ENCODE peak calls at places on chromosome 1, in nine cellular contexts. U, T, R, D, Q, B, V, N and J are unnamed samples.

GRCh38 chr1:15429701-15430149 is 8.5 kb upstream of the CTRC start:
- DNase-seq in U (no peak), T (no peak), R (no peak), D (no peak), Q (no peak), B (peak), V (peak), N (no peak), J (no peak)

GRCh38 chr1:173152585-173152984 is 54.5 kb downstream of the TNFSF4 start:
- DNase-seq in U (no peak), T (no peak), R (no peak), D (no peak), Q (no peak), B (no peak), V (no peak), N (no peak), J (no peak)

GRCh38 chr1:18341291-18342058 is 139.3 kb upstream of the KLHDC7A start:
- DNase-seq in U (no peak), T (no peak), R (no peak), D (no peak), Q (no peak), B (no peak), V (no peak), N (no peak), J (no peak)

GRCh38 chr1:147177611-147178370 is 5.5 kb upstream of the PRKAB2 start:
- DNase-seq in U (no peak), T (no peak), R (no peak), D (no peak), Q (no peak), B (peak), V (peak), N (no peak), J (no peak)

GRCh38 chr1:102941364-102941947 is 166.9 kb downstream of the COL11A1 start:
- DNase-seq in U (no peak), T (no peak), R (no peak), D (no peak), Q (no peak), B (no peak), V (no peak), N (peak), J (peak)

GRCh38 chr1:9680828-9681227 is 29.3 kb downstream of the PIK3CD start:
- DNase-seq in U (no peak), T (no peak), R (no peak), D (no peak), Q (no peak), B (no peak), V (no peak), N (no peak), J (no peak)

GRCh38 chr1:194873328-194873923 is 1687.0 kb upstream of the B3GALT2 start:
- DNase-seq in U (no peak), T (no peak), R (no peak), D (no peak), Q (no peak), B (no peak), V (no peak), N (peak), J (no peak)

GRCh38 chr1:162353078-162353477 is 23.6 kb downstream of the SPATA46 start:
- DNase-seq in U (no peak), T (no peak), R (no peak), D (no peak), Q (no peak), B (no peak), V (no peak), N (no peak), J (no peak)

GRCh38 chr1:209076688-209077087 is 506.8 kb upstream of the CAMK1G start:
- DNase-seq in U (no peak), T (peak), R (peak), D (peak), Q (no peak), B (no peak), V (no peak), N (peak), J (peak)

GRCh38 chr1:98090351-98090750 is 169.5 kb upstream of the DPYD start:
- DNase-seq in U (no peak), T (no peak), R (no peak), D (no peak), Q (no peak), B (no peak), V (no peak), N (no peak), J (no peak)

GRCh38 chr1:217089239-217090014 is 366.2 kb upstream of the ESRRG start:
- DNase-seq in U (peak), T (peak), R (no peak), D (peak), Q (no peak), B (peak), V (peak), N (no peak), J (peak)

GRCh38 chr1:153945795-153946621 is 510 bp downstream of the DENND4B start:
- DNase-seq in U (peak), T (peak), R (peak), D (peak), Q (peak), B (peak), V (peak), N (peak), J (peak)

GRCh38 chr1:222955964-222956363 is 141.1 kb downstream of the DISP1 start:
- DNase-seq in U (no peak), T (no peak), R (no peak), D (no peak), Q (no peak), B (no peak), V (peak), N (no peak), J (no peak)

GRCh38 chr1:89598450-89599331 is 34.2 kb upstream of the LRRC8C start:
- DNase-seq in U (no peak), T (peak), R (peak), D (peak), Q (no peak), B (no peak), V (peak), N (no peak), J (peak)

GRCh38 chr1:5913876-5914275 is 78.3 kb downstream of the NPHP4 start:
- DNase-seq in U (no peak), T (no peak), R (no peak), D (no peak), Q (no peak), B (no peak), V (no peak), N (no peak), J (no peak)

GRCh38 chr1:228894442-228894989 is 159.2 kb downstream of the RHOU start:
- DNase-seq in U (no peak), T (no peak), R (no peak), D (no peak), Q (no peak), B (no peak), V (no peak), N (no peak), J (no peak)

GRCh38 chr1:7010534-7011200 is 225.4 kb downstream of the CAMTA1 start:
- DNase-seq in U (no peak), T (no peak), R (no peak), D (no peak), Q (no peak), B (no peak), V (peak), N (no peak), J (no peak)

GRCh38 chr1:30191154-30191702 is 532.2 kb downstream of the MATN1 start:
- DNase-seq in U (no peak), T (no peak), R (no peak), D (no peak), Q (no peak), B (no peak), V (peak), N (peak), J (peak)

GRCh38 chr1:217660353-217661062 is 29.4 kb downstream of the SPATA17 start:
- DNase-seq in U (no peak), T (peak), R (peak), D (peak), Q (no peak), B (no peak), V (peak), N (peak), J (peak)

GRCh38 chr1:63724375-63724774 is 49.4 kb upstream of the ROR1 start:
- DNase-seq in U (no peak), T (no peak), R (no peak), D (no peak), Q (no peak), B (no peak), V (no peak), N (no peak), J (no peak)

GRCh38 chr1:47262787-47263413 is 30.9 kb upstream of the TAL1 start:
- DNase-seq in U (no peak), T (peak), R (peak), D (peak), Q (no peak), B (no peak), V (peak), N (peak), J (peak)